ENCODE peak calls at places on chromosomes 13 and 19, in seven cellular contexts. M is breast epithelium, H is Peyer's patch, J is hepatocyte, A is tibial nerve, K is AG09319, U is ascending aorta. O is an unnamed sample.

GRCh38 chr13:31896427-31896826 is 135.1 kb upstream of the FRY start:
- DNase-seq in M (no peak), H (no peak), J (no peak), A (peak; percentile 20), K (no peak), U (no peak), O (no peak)

GRCh38 chr19:16180611-16181010 is 4.6 kb upstream of the FAM32A start:
- DNase-seq in M (no peak), H (no peak), J (peak; percentile 58), A (no peak), K (no peak), U (no peak), O (no peak)

GRCh38 chr19:57280913-57281425 is 684 bp downstream of the ZNF460 start:
- DNase-seq in M (no peak), H (no peak), J (peak; percentile 37), A (no peak), K (no peak), U (no peak), O (no peak)

GRCh38 chr13:26075498-26075897 is 23.7 kb upstream of the SHISA2 start:
- DNase-seq in M (no peak), H (no peak), J (no peak), A (peak; percentile 18), K (no peak), U (no peak), O (no peak)

GRCh38 chr19:45368737-45369340 is 1.5 kb downstream of the ERCC2 start:
- DNase-seq in M (no peak), H (no peak), J (no peak), A (no peak), K (no peak), U (no peak), O (no peak)

GRCh38 chr19:1811942-1812425 is at the start of gene ATP8B3:
- DNase-seq in M (no peak), H (peak; percentile 93), J (no peak), A (no peak), K (no peak), U (no peak), O (no peak)

GRCh38 chr19:37669336-37669963 is 14.2 kb upstream of the ZFP30 start:
- DNase-seq in M (no peak), H (no peak), J (no peak), A (no peak), K (no peak), U (no peak), O (no peak)

GRCh38 chr13:114298866-114299265 is 15.4 kb upstream of the CHAMP1 start:
- DNase-seq in M (no peak), H (no peak), J (no peak), A (no peak), K (no peak), U (no peak), O (no peak)

GRCh38 chr19:7602935-7603497 is 7.4 kb downstream of the CAMSAP3 start:
- DNase-seq in M (no peak), H (no peak), J (no peak), A (no peak), K (no peak), U (no peak), O (no peak)

GRCh38 chr19:13689050-13689449 is 75.3 kb upstream of the MRI1 start:
- DNase-seq in M (no peak), H (no peak), J (no peak), A (no peak), K (no peak), U (no peak), O (no peak)

GRCh38 chr13:45178349-45179142 is 22.3 kb downstream of the KCTD4 start:
- DNase-seq in M (no peak), H (no peak), J (peak; percentile 48), A (no peak), K (no peak), U (no peak), O (no peak)

GRCh38 chr13:21074601-21075302 is 13.4 kb upstream of the LATS2 start:
- DNase-seq in M (no peak), H (peak; percentile 57), J (no peak), A (peak; percentile 22), K (no peak), U (no peak), O (no peak)

GRCh38 chr13:60448907-60449510 is 52.0 kb downstream of the TDRD3 start:
- DNase-seq in M (no peak), H (no peak), J (peak; percentile 58), A (peak; percentile 70), K (peak; percentile 3), U (no peak), O (no peak)

GRCh38 chr13:51785592-51786424 is 18.2 kb downstream of the DHRS12 start:
- DNase-seq in M (no peak), H (peak; percentile 61), J (peak; percentile 61), A (peak; percentile 53), K (no peak), U (no peak), O (no peak)

GRCh38 chr13:37791699-37792098 is 77.9 kb downstream of the TRPC4 start:
- DNase-seq in M (no peak), H (no peak), J (no peak), A (no peak), K (no peak), U (no peak), O (no peak)

GRCh38 chr13:105050696-105051095 is 1484.8 kb downstream of the EFNB2 start:
- DNase-seq in M (no peak), H (no peak), J (no peak), A (no peak), K (no peak), U (no peak), O (no peak)

GRCh38 chr19:2424686-2425621 is 2.4 kb downstream of the TIMM13 start:
- DNase-seq in M (no peak), H (no peak), J (peak; percentile 81), A (no peak), K (peak; percentile 34), U (no peak), O (no peak)

GRCh38 chr13:31675521-31675953 is 63.8 kb upstream of the RXFP2 start:
- DNase-seq in M (no peak), H (no peak), J (no peak), A (no peak), K (no peak), U (no peak), O (no peak)

GRCh38 chr19:8545743-8546142 is 31.5 kb downstream of the MYO1F start:
- DNase-seq in M (no peak), H (no peak), J (no peak), A (no peak), K (no peak), U (no peak), O (no peak)

DNA sequence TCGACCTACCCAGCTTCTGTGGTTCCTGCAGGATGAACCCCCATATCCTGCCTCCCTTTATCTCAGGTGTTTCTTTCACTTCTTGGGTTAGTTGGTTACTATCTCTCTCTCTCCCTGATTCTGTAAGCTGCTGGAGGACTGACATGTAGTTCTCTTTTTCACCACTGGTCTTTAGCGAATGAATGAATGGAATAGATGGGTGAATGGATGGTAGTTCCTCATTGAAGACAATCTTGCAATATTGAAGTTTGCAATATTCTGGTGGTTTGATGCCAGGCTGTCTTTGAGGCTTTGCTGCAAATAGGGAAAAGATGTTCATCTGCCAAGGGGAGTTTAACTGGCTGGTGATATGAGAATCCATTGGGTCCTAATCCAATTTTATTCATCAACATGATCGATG is 120.2 kb downstream of the UBL3 start:
- DNase-seq in M (no peak), H (no peak), J (no peak), A (no peak), K (no peak), U (no peak), O (no peak)
- TF ChIP-seq CTCF in M (no peak), H (no peak), J (no peak), A (no peak), K (no peak), U (no peak), O (peak; percentile 27)

GRCh38 chr13:43981091-43981490 is 101.4 kb downstream of the LACC1 start:
- DNase-seq in M (no peak), H (no peak), J (no peak), A (no peak), K (no peak), U (no peak), O (no peak)
- TF ChIP-seq CTCF in M (no peak), H (no peak), J (no peak), A (no peak), K (no peak), U (no peak), O (no peak)

GRCh38 chr13:33348366-33348765 is 62.8 kb upstream of the STARD13 start:
- DNase-seq in M (no peak), H (no peak), J (no peak), A (no peak), K (no peak), U (no peak), O (no peak)

GRCh38 chr13:33349996-33350826 is 64.7 kb upstream of the STARD13 start:
- DNase-seq in M (no peak), H (peak; percentile 54), J (peak; percentile 44), A (peak; percentile 41), K (no peak), U (no peak), O (peak; percentile 46)

GRCh38 chr13:33347866-33348265 is 62.3 kb upstream of the STARD13 start:
- DNase-seq in M (no peak), H (no peak), J (no peak), A (no peak), K (no peak), U (no peak), O (no peak)

GRCh38 chr13:33351324-33351723 is 65.8 kb upstream of the STARD13 start:
- DNase-seq in M (no peak), H (no peak), J (no peak), A (no peak), K (peak; percentile 14), U (no peak), O (no peak)

GRCh38 chr13:33349314-33349995 is 63.9 kb upstream of the STARD13 start:
- DNase-seq in M (no peak), H (peak; percentile 55), J (no peak), A (peak; percentile 23), K (no peak), U (peak; percentile 24), O (no peak)
- TF ChIP-seq CTCF in M (no peak), H (no peak), J (no peak), A (no peak), K (no peak), U (peak; percentile 14), O (no peak)

GRCh38 chr13:108508263-108508662 is 121.1 kb upstream of the MYO16 start:
- DNase-seq in M (no peak), H (no peak), J (peak; percentile 43), A (no peak), K (no peak), U (no peak), O (no peak)
- TF ChIP-seq CTCF in M (no peak), H (peak; percentile 6), J (peak; percentile 62), A (peak; percentile 19), K (peak; percentile 39), U (peak; percentile 22), O (peak; percentile 55)

GRCh38 chr19:703651-704446 is 4.9 kb upstream of the PALM start:
- DNase-seq in M (no peak), H (peak; percentile 86), J (peak; percentile 80), A (peak; percentile 76), K (no peak), U (no peak), O (peak; percentile 97)
- TF ChIP-seq CTCF in M (no peak), H (no peak), J (no peak), A (no peak), K (no peak), U (no peak), O (no peak)

DNA sequence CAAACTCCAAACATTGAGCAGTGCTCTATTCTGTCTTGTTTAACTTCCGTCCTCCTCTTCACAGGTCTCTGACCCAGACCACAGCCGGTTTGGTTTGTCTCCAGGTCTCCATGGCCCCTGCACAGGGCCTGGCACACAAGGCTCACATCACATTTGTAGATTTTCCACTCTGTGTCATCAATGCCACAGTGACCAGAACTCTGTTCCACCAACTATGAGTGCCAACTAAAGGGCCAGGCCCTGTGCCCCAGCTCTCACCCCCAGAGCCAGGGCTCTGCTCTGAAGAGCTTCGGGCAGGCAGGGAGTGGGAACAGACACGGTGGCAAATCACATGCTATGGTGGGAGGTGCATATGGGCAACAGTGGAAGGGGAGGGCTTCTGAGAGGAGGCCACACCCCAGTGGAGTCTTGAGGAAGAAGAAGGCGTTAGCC is 16.0 kb downstream of the SMG9 start:
- DNase-seq in M (no peak), H (peak; percentile 59), J (no peak), A (no peak), K (no peak), U (no peak), O (no peak)
- TF ChIP-seq CTCF in M (no peak), H (no peak), J (no peak), A (no peak), K (no peak), U (no peak), O (no peak)